ENCODE peak calls at places on chromosomes 4 and X, in seven cellular contexts. L is H54, T is AG04449, Z is sigmoid colon, S is NCI-H1048, G is anterior cingulate cortex, E is SK-N-DZ. I is an unnamed sample.

GRCh38 chrX:53211391-53211978 is 13.5 kb downstream of the KDM5C start:
- DNase-seq in L (no peak), T (no peak), Z (no peak), S (no peak), G (no peak), E (no peak), I (no peak)

GRCh38 chrX:115147220-115147619 is 42.0 kb upstream of the RBMXL3 start:
- DNase-seq in L (no peak), T (no peak), Z (no peak), S (no peak), G (no peak), E (peak), I (no peak)

GRCh38 chr4:116688536-116688935 is 396.8 kb downstream of the TRAM1L1 start:
- DNase-seq in L (no peak), T (no peak), Z (no peak), S (no peak), G (no peak), E (no peak), I (no peak)

GRCh38 chrX:140206657-140207056 is 241.3 kb upstream of the CXorf66 start:
- DNase-seq in L (no peak), T (no peak), Z (no peak), S (no peak), G (no peak), E (no peak), I (no peak)

GRCh38 chrX:22629105-22629725 is 356.5 kb downstream of the CBLL2 start:
- DNase-seq in L (no peak), T (no peak), Z (no peak), S (no peak), G (no peak), E (no peak), I (peak)

GRCh38 chrX:40144576-40144975 is 46.8 kb upstream of the BCOR start:
- DNase-seq in L (no peak), T (no peak), Z (no peak), S (no peak), G (no peak), E (no peak), I (no peak)

GRCh38 chr4:3217771-3218170 is 31.2 kb upstream of the MSANTD1 start:
- DNase-seq in L (no peak), T (no peak), Z (peak), S (no peak), G (no peak), E (no peak), I (no peak)

GRCh38 chr4:152536545-152537182 is 772 bp upstream of the FBXW7 start:
- DNase-seq in L (no peak), T (no peak), Z (no peak), S (no peak), G (no peak), E (no peak), I (no peak)

GRCh38 chr4:30828290-30828926 is 108.2 kb downstream of the PCDH7 start:
- DNase-seq in L (no peak), T (peak), Z (no peak), S (no peak), G (no peak), E (no peak), I (no peak)

GRCh38 chrX:140817943-140818342 is 108.4 kb downstream of the LINC00632 start:
- DNase-seq in L (no peak), T (no peak), Z (no peak), S (no peak), G (no peak), E (peak), I (no peak)

GRCh38 chr4:54961357-54961975 is 163.9 kb downstream of the KDR start:
- DNase-seq in L (no peak), T (no peak), Z (no peak), S (no peak), G (no peak), E (no peak), I (no peak)

I was measured in AG04450.